ENCODE peak calls at places on chromosomes 3 and 15, in six cellular contexts. O, A, K, U, X and M are unnamed samples.
A peak's percentile ranks its signal among the peaks of the same experiment; 100 is the strongest.

GRCh38 chr15:91469627-91470567 is 369.8 kb downstream of the SV2B start:
- ATAC-seq in K (no peak), A (no peak), O (no peak), X (no peak), U (peak; percentile 72), M (no peak)

GRCh38 chr3:61990618-61991017 is 382.7 kb downstream of the FEZF2 start:
- ATAC-seq in O (no peak), K (no peak), U (no peak), X (no peak), A (no peak), M (no peak)

GRCh38 chr3:61894988-61895935 is 333.9 kb downstream of the PTPRG start:
- ATAC-seq in K (no peak), A (no peak), X (no peak), U (peak; percentile 90), O (peak; percentile 97), M (peak; percentile 83)

GRCh38 chr3:24504765-24505164 is 10.1 kb upstream of the THRB start:
- ATAC-seq in X (no peak), K (no peak), U (no peak), A (no peak), O (no peak), M (no peak)

GRCh38 chr3:38829404-38829803 is 13.4 kb upstream of the SCN10A start:
- ATAC-seq in O (peak; percentile 81), K (peak; percentile 47), A (peak; percentile 58), U (no peak), X (peak; percentile 88), M (peak; percentile 80)

GRCh38 chr3:32009101-32009500 is 27.6 kb downstream of the ZNF860 start:
- ATAC-seq in U (no peak), A (no peak), X (no peak), O (no peak), K (no peak), M (no peak)

GRCh38 chr15:73983773-73984172 is 8.3 kb downstream of the STOML1 start:
- ATAC-seq in O (no peak), X (no peak), A (no peak), K (no peak), U (no peak), M (no peak)

GRCh38 chr15:38038659-38039442 is 104.4 kb downstream of the TMCO5A start:
- ATAC-seq in X (no peak), U (no peak), K (no peak), O (no peak), A (no peak), M (no peak)

GRCh38 chr3:183553263-183554026 is 2.1 kb downstream of the KLHL6 start:
- ATAC-seq in A (no peak), U (peak; percentile 2), K (no peak), X (no peak), O (no peak), M (no peak)

GRCh38 chr3:110968076-110968475 is 103.5 kb upstream of the NECTIN3 start:
- ATAC-seq in K (no peak), X (no peak), A (no peak), U (no peak), O (no peak), M (no peak)

GRCh38 chr15:68042156-68042854 is 11.8 kb upstream of the PIAS1 start:
- ATAC-seq in K (no peak), U (peak; percentile 85), A (peak; percentile 90), O (no peak), X (peak; percentile 44), M (no peak)

GRCh38 chr3:16550305-16550675 is 36.8 kb upstream of the RFTN1 start:
- ATAC-seq in K (no peak), X (peak; percentile 25), O (peak; percentile 12), A (no peak), U (peak; percentile 54), M (peak; percentile 35)

GRCh38 chr3:197327701-197328100 is 29.3 kb upstream of the DLG1 start:
- ATAC-seq in A (no peak), X (no peak), U (no peak), K (no peak), O (no peak), M (peak; percentile 72)

GRCh38 chr15:61403884-61404283 is 174.8 kb upstream of the RORA start:
- ATAC-seq in X (no peak), K (no peak), U (no peak), A (no peak), O (no peak), M (no peak)

GRCh38 chr3:168653255-168653654 is 557.5 kb upstream of the GOLIM4 start:
- ATAC-seq in A (no peak), X (no peak), K (no peak), O (no peak), U (no peak), M (no peak)

GRCh38 chr15:92687183-92687582 is 31.6 kb upstream of the FAM174B start:
- ATAC-seq in O (no peak), X (no peak), A (no peak), U (no peak), K (no peak), M (no peak)

GRCh38 chr3:42084593-42084992 is 6.6 kb upstream of the TRAK1 start:
- ATAC-seq in K (no peak), U (no peak), X (no peak), A (no peak), O (no peak), M (no peak)

GRCh38 chr15:69815793-69816192 is 281.9 kb downstream of the TLE3 start:
- ATAC-seq in K (no peak), U (no peak), X (no peak), O (no peak), A (no peak), M (no peak)

GRCh38 chr3:194352631-194353290 is 1.6 kb upstream of the CPN2 start:
- ATAC-seq in K (peak; percentile 32), X (no peak), A (no peak), U (no peak), O (no peak), M (no peak)

GRCh38 chr3:132253262-132253878 is 63.8 kb upstream of the ACP3 start:
- ATAC-seq in K (no peak), O (peak; percentile 87), A (peak; percentile 91), X (peak; percentile 66), U (peak; percentile 74), M (no peak)

GRCh38 chr3:16181361-16181760 is 6.9 kb downstream of the GALNT15 start:
- ATAC-seq in U (no peak), A (no peak), O (no peak), X (no peak), K (peak; percentile 42), M (peak; percentile 79)

GRCh38 chr3:147008458-147008857 is 397.9 kb downstream of the ZIC4 start:
- ATAC-seq in A (no peak), K (no peak), U (no peak), X (no peak), O (no peak), M (no peak)

GRCh38 chr15:100727291-100727851 is 125.0 kb downstream of the ASB7 start:
- ATAC-seq in X (no peak), O (peak; percentile 54), K (no peak), U (no peak), A (no peak), M (no peak)

DNA sequence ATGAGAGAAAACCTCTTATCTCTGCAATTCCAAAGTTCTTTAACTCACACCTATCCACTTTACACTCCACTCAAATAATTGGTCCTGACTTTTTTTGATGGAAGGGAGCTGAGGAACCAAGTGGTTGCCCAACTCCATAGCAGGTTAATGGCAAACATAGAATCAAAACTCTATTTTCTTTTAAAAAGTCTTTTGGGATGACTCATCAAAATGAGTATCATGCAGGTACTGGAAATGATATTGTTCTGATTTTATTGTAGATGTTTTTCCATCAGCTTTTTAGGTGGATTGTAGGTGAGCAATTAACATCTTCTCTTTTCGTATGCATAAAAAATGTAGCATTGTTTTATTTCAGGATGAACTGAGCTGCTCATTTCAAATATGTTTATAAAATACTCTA is 239.5 kb downstream of the SATB1 start:
- ATAC-seq in A (no peak), X (no peak), U (no peak), O (no peak), K (no peak), M (no peak)
- TF ChIP-seq POLR2AphosphoS5 in A (no peak), X (no peak), U (no peak), O (no peak), K (no peak), M (no peak)

GRCh38 chr3:186360779-186361178 is 1.3 kb downstream of the DGKG start:
- ATAC-seq in X (no peak), U (no peak), K (no peak), O (no peak), A (no peak), M (no peak)
- TF ChIP-seq POLR2AphosphoS5 in X (no peak), U (no peak), K (peak; percentile 30), O (no peak), A (no peak), M (peak; percentile 85)

GRCh38 chr15:82066455-82066854 is 20.6 kb upstream of the MEX3B start:
- ATAC-seq in O (no peak), A (no peak), X (no peak), U (no peak), K (no peak), M (no peak)

GRCh38 chr15:82063055-82063454 is 17.2 kb upstream of the MEX3B start:
- ATAC-seq in U (no peak), O (no peak), A (no peak), X (no peak), K (no peak), M (no peak)

GRCh38 chr15:82060817-82061216 is 15.0 kb upstream of the MEX3B start:
- ATAC-seq in K (no peak), X (no peak), O (no peak), U (peak; percentile 64), A (no peak), M (no peak)

GRCh38 chr15:82062479-82062878 is 16.7 kb upstream of the MEX3B start:
- ATAC-seq in A (no peak), U (peak; percentile 51), O (no peak), X (no peak), K (no peak), M (no peak)

DNA sequence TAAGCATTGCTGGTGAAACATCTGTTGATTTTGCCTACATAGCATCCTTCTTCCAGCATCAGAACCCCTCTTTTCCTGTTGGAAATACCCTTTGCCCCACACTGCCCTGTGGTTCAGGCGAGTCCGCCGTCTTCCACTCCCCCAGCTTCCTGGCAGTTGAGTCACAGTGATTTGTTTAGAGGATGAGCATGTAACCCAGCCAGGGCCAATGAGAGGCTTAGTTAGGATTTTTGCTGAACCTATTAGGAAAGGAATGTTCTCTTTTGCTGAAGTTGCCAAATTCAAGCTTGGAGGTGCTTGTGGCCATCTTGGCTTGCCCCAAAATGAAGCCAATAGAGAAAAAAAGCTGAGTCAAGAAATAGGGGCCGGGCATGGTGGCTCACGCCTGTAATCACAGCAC is 19.0 kb upstream of the MEX3B start:
- ATAC-seq in U (no peak), X (no peak), O (no peak), A (no peak), K (no peak), M (no peak)
- TF ChIP-seq POLR2AphosphoS5 in U (no peak), X (no peak), O (no peak), A (no peak), K (no peak), M (no peak)

GRCh38 chr15:42858540-42858939 is 62.0 kb downstream of the TTBK2 start:
- ATAC-seq in K (no peak), U (no peak), X (no peak), O (no peak), A (no peak), M (no peak)

GRCh38 chr15:42858999-42859789 is 61.4 kb downstream of the TTBK2 start:
- ATAC-seq in K (no peak), X (no peak), A (no peak), O (no peak), U (no peak), M (no peak)

DNA sequence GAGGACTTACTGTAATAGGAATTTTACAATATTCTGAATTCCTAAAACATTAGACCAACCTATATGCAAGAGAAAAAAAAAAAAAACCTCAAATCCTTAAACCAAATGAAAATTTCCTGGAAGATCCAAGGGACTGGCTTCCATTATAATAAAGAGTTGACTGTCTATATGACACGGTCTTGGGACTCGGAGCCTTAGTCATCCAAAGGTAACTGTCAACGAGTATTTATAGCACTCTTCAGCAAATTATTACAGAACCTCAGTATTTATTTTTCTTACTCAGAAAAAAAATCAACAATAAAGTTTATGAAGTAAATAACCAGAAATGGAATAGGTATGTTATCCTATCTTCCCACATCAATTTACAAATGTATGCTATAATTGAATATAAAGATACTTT is 66.0 kb downstream of the TTBK2 start:
- ATAC-seq in O (no peak), K (no peak), U (no peak), A (no peak), X (no peak), M (no peak)
- TF ChIP-seq POLR2AphosphoS5 in O (no peak), K (no peak), U (no peak), A (no peak), X (no peak), M (no peak)